ENCODE peak calls at places on chromosomes 4 and X, in seven cellular contexts. M, V, T, Y, A, I and W are unnamed samples.

GRCh38 chr4:7434766-7435150 is at the start of gene PSAPL1:
- DNase-seq in I (no peak), A (peak; percentile 16), M (no peak), T (peak; percentile 44), V (peak; percentile 81), Y (peak; percentile 3), W (peak; percentile 52)

GRCh38 chr4:190014771-190015537 is 12.1 kb downstream of the FRG2 start:
- DNase-seq in A (no peak), Y (no peak), I (no peak), V (no peak), M (no peak), T (peak; percentile 53), W (peak; percentile 60)

GRCh38 chr4:7165874-7166201 is 26.5 kb upstream of the SORCS2 start:
- DNase-seq in I (no peak), Y (no peak), T (no peak), V (no peak), M (no peak), A (no peak), W (no peak)

GRCh38 chr4:118224239-118224829 is 128.5 kb downstream of the PRSS12 start:
- DNase-seq in Y (peak; percentile 80), I (no peak), M (no peak), V (peak; percentile 2), A (peak; percentile 67), T (peak; percentile 18), W (peak; percentile 30)

GRCh38 chrX:105126201-105126600 is 94.3 kb downstream of the TEX13A start:
- DNase-seq in A (no peak), T (no peak), V (no peak), Y (no peak), M (no peak), I (no peak), W (no peak)

GRCh38 chrX:68571292-68572256 is 72.7 kb downstream of the YIPF6 start:
- DNase-seq in I (peak; percentile 39), M (no peak), V (peak; percentile 31), A (peak; percentile 45), T (peak; percentile 30), Y (peak; percentile 80), W (no peak)

GRCh38 chr4:94974773-94975172 is 217.0 kb downstream of the BMPR1B start:
- DNase-seq in T (no peak), I (no peak), Y (peak; percentile 48), A (no peak), M (no peak), V (no peak), W (no peak)

GRCh38 chr4:38788327-38788726 is 5.5 kb upstream of the TLR10 start:
- DNase-seq in M (no peak), T (no peak), I (no peak), V (peak; percentile 26), A (no peak), Y (peak; percentile 63), W (no peak)

GRCh38 chr4:19700951-19701350 is 550.8 kb upstream of the SLIT2 start:
- DNase-seq in A (no peak), T (no peak), I (no peak), M (no peak), Y (peak; percentile 24), V (no peak), W (no peak)

GRCh38 chr4:38310446-38311043 is 350.3 kb downstream of the PTTG2 start:
- DNase-seq in T (no peak), Y (no peak), M (no peak), A (no peak), V (no peak), I (peak; percentile 97), W (no peak)

GRCh38 chr4:173536808-173537429 is 6.9 kb upstream of the HAND2 start:
- DNase-seq in I (no peak), T (no peak), V (no peak), A (peak; percentile 16), Y (no peak), M (no peak), W (peak; percentile 72)

GRCh38 chr4:24780936-24781538 is 14.3 kb upstream of the SOD3 start:
- DNase-seq in A (no peak), V (no peak), T (no peak), M (no peak), I (no peak), Y (no peak), W (no peak)

GRCh38 chr4:156934259-156934635 is 37.4 kb downstream of the PDGFC start:
- DNase-seq in M (no peak), A (no peak), V (no peak), Y (no peak), T (no peak), I (no peak), W (no peak)

GRCh38 chr4:67700119-67700873 is 659 bp downstream of the UBA6 start:
- DNase-seq in Y (peak; percentile 27), A (no peak), T (no peak), I (no peak), V (no peak), M (no peak), W (peak; percentile 15)

GRCh38 chr4:8675383-8675782 is 82.8 kb downstream of the CPZ start:
- DNase-seq in I (no peak), T (peak; percentile 54), Y (peak; percentile 2), V (no peak), M (peak; percentile 54), A (no peak), W (no peak)

GRCh38 chr4:174217273-174218126 is 66.0 kb downstream of the FBXO8 start:
- DNase-seq in I (no peak), V (no peak), T (no peak), Y (peak; percentile 37), M (no peak), A (no peak), W (peak; percentile 85)

GRCh38 chrX:13404364-13404763 is 84.5 kb upstream of the ATXN3L start:
- DNase-seq in M (no peak), T (no peak), Y (no peak), A (no peak), I (no peak), V (no peak), W (no peak)

GRCh38 chr4:30717208-30718020 is 2.8 kb upstream of the PCDH7 start:
- DNase-seq in M (no peak), T (no peak), A (no peak), V (peak; percentile 7), I (no peak), Y (peak; percentile 70), W (peak; percentile 42)

GRCh38 chr4:76874176-76874575 is 23.8 kb downstream of the SOWAHB start:
- DNase-seq in A (no peak), V (no peak), T (no peak), Y (no peak), I (no peak), M (no peak), W (peak; percentile 15)

DNA sequence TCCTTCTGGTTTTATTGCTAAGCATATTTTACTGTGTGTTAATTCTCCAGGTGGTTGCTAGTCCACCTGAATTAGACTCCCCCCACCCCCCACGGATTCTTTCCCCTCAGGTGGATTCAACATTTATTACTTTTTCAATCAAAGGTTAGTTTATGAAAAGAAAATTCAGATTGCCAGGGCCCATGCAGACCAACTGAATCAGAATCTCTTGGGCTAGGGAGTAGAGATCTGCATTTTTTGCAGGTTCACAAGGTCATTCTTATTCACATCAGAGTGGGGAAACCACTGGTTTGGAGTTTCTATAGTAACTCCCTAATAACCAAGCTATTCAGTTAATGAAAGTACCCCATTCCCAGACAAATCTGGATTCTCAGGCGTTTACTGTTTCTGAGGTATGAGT is 9.8 kb downstream of the TMEM255A start:
- DNase-seq in I (no peak), M (no peak), T (no peak), A (no peak), Y (no peak), V (no peak), W (no peak)
- TF ChIP-seq RAD21 in I (no peak), M (no peak), T (no peak), A (no peak), Y (no peak), V (no peak), W (no peak)

GRCh38 chrX:1496076-1496475 is 40.9 kb downstream of the P2RY8 start:
- DNase-seq in T (no peak), A (no peak), Y (no peak), I (no peak), V (no peak), M (no peak), W (no peak)

GRCh38 chrX:1492421-1493012 is 39.8 kb upstream of the ASMTL start:
- DNase-seq in Y (no peak), I (no peak), T (no peak), M (no peak), A (no peak), V (no peak), W (no peak)

GRCh38 chrX:1493877-1494510 is 41.3 kb upstream of the ASMTL start:
- DNase-seq in M (no peak), I (no peak), V (no peak), Y (no peak), A (no peak), T (no peak), W (no peak)

GRCh38 chrX:1491851-1492349 is 39.2 kb upstream of the ASMTL start:
- DNase-seq in T (peak; percentile 78), A (peak; percentile 66), M (no peak), I (peak; percentile 87), V (no peak), Y (no peak), W (peak; percentile 36)

DNA sequence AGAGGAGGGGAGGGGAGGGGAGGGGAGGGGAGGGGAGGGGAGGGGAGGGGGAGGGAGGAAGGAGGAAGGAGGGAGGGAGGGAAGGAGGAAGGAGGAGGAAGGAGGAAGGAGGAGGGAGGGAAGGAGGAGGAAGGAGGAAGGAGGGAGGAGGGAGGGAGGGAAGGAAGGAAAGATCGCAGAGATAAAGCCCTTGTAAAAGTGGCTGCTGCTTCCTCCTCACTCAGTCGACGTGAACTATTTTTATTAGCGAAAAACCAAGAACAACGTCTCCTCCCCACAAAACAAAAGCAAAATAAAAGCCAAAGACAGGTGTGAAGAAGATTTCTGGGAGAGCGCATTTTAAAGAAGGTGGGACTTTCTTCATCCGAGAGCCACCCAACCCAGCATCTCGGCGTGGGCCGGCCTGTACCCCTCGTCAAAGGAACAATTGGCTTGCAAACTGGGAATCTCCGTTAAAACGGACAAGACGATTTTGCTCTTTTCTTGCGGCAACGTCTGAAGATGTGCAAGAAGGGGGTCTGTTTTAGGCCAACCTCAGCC is 40.7 kb upstream of the ASMTL start:
- DNase-seq in A (no peak), V (no peak), M (no peak), T (no peak), Y (no peak), I (no peak), W (no peak)
- TF ChIP-seq RAD21 in A (no peak), V (no peak), M (no peak), T (no peak), Y (no peak), I (no peak), W (no peak)

DNA sequence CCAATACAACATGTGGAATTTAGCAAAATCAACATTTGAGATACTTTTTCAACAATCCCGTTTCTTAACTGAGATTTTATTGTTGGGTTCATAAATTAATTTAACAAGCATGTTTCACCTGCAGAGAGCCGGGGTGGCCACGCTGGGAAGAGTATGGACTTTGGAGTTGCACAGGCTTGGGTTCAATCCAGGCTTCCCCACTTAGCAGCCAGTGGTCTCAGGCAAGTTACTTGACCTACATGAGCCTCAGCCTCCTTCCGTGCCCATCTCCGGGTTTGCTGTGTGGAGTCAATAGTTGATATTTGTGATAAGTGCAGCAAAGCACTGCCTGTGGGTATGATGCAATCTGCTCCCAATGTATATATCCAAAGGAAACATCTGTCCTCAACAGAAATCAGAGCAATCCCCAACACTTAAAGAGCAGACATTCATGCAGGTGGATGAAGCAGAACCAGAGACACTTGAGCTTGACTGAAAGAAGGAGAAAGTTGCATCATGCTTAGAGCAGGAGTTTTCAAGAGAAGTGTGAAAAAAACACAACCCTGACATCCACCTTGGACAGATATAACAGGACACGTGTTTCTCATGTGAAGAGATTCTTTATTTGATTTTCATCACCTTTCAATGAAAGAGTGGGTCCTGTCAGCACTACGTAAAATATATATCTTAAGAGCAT is 5.1 kb downstream of the CYTL1 start:
- DNase-seq in A (no peak), I (no peak), Y (no peak), M (no peak), T (no peak), V (no peak), W (no peak)
- TF ChIP-seq RAD21 in A (no peak), I (no peak), Y (no peak), M (no peak), T (no peak), V (no peak), W (no peak)

GRCh38 chr4:71473541-71474240 is 134.9 kb downstream of the SLC4A4 start:
- DNase-seq in A (no peak), I (no peak), M (no peak), V (no peak), T (no peak), Y (no peak), W (no peak)
- TF ChIP-seq RAD21 in A (no peak), I (no peak), M (no peak), V (no peak), T (no peak), Y (no peak), W (no peak)